ENCODE peak calls at places on chromosomes 1 and 21, in eight cellular contexts. Y is DMS153, H is NCI-H748 treated with DMSO at 0.1 percent for 48 hours, B is skeletal muscle cell, Z is activated T-cell treated with anti-CD3 and anti-CD28 coated beads for 1 hour, E is HFF-Myc, D is lower lobe of right lung, C is cardiac septum. L is an unnamed sample.

GRCh38 chr1:188027613-188028012 is 1198.9 kb downstream of the PLA2G4A start:
- DNase-seq in Y (no peak), H (no peak), B (peak; percentile 65), Z (no peak), E (peak; percentile 41), D (no peak), C (no peak), L (no peak)

GRCh38 chr1:191541741-191542140 is 616.5 kb upstream of the RGS18 start:
- DNase-seq in Y (no peak), H (no peak), B (no peak), Z (no peak), E (no peak), D (no peak), C (no peak), L (no peak)

GRCh38 chr1:192225713-192226112 is 67.5 kb downstream of the RGS18 start:
- DNase-seq in Y (no peak), H (no peak), B (peak; percentile 66), Z (no peak), E (peak; percentile 3), D (no peak), C (no peak), L (no peak)

GRCh38 chr21:43608664-43609063 is 50.6 kb downstream of the HSF2BP start:
- DNase-seq in Y (no peak), H (no peak), B (no peak), Z (no peak), E (no peak), D (no peak), C (no peak), L (no peak)

GRCh38 chr1:214558002-214558770 is 6.8 kb upstream of the PTPN14 start:
- DNase-seq in Y (no peak), H (no peak), B (peak; percentile 79), Z (no peak), E (no peak), D (no peak), C (no peak), L (no peak)

GRCh38 chr1:211579434-211580302 is 707 bp upstream of the SLC30A1 start:
- DNase-seq in Y (no peak), H (peak; percentile 8), B (no peak), Z (peak; percentile 77), E (peak; percentile 19), D (peak; percentile 90), C (no peak), L (peak; percentile 92)

GRCh38 chr1:50667272-50667671 is 244.0 kb upstream of the DMRTA2 start:
- DNase-seq in Y (no peak), H (no peak), B (no peak), Z (no peak), E (no peak), D (no peak), C (no peak), L (no peak)

GRCh38 chr1:36715797-36716196 is 233.1 kb upstream of the CSF3R start:
- DNase-seq in Y (no peak), H (no peak), B (no peak), Z (no peak), E (no peak), D (no peak), C (no peak), L (no peak)

GRCh38 chr1:32404956-32405355 is 10.7 kb upstream of the BSDC1 start:
- DNase-seq in Y (no peak), H (no peak), B (no peak), Z (no peak), E (no peak), D (no peak), C (no peak), L (no peak)

GRCh38 chr1:58805716-58806571 is 22.1 kb upstream of the JUN start:
- DNase-seq in Y (no peak), H (no peak), B (no peak), Z (no peak), E (no peak), D (no peak), C (no peak), L (no peak)

GRCh38 chr21:42097860-42098259 is 26.7 kb downstream of the UMODL1 start:
- DNase-seq in Y (peak; percentile 94), H (no peak), B (peak; percentile 95), Z (no peak), E (peak; percentile 86), D (no peak), C (no peak), L (no peak)

GRCh38 chr1:108591471-108591870 is 31.6 kb downstream of the EEIG2 start:
- DNase-seq in Y (no peak), H (no peak), B (no peak), Z (no peak), E (no peak), D (peak; percentile 49), C (no peak), L (no peak)

GRCh38 chr1:167136191-167136614 is 42.3 kb downstream of the STYXL2 start:
- DNase-seq in Y (no peak), H (no peak), B (peak; percentile 54), Z (no peak), E (peak; percentile 63), D (no peak), C (no peak), L (no peak)

GRCh38 chr1:219312967-219313366 is 139.3 kb downstream of the LYPLAL1 start:
- DNase-seq in Y (no peak), H (no peak), B (peak; percentile 73), Z (no peak), E (peak; percentile 17), D (no peak), C (no peak), L (no peak)

GRCh38 chr1:112702420-112703261 is 4.3 kb downstream of the RHOC start:
- DNase-seq in Y (no peak), H (no peak), B (no peak), Z (no peak), E (no peak), D (no peak), C (peak; percentile 67), L (peak; percentile 36)

GRCh38 chr1:220803401-220804201 is 16.9 kb downstream of the MTARC1 start:
- DNase-seq in Y (no peak), H (no peak), B (no peak), Z (no peak), E (no peak), D (no peak), C (no peak), L (no peak)

GRCh38 chr1:195335541-195335940 is 1272.7 kb downstream of the KCNT2 start:
- DNase-seq in Y (no peak), H (no peak), B (no peak), Z (no peak), E (no peak), D (no peak), C (no peak), L (no peak)

GRCh38 chr1:187413770-187414169 is 585.0 kb downstream of the PLA2G4A start:
- DNase-seq in Y (peak; percentile 47), H (peak; percentile 5), B (no peak), Z (no peak), E (no peak), D (no peak), C (no peak), L (no peak)

GRCh38 chr1:9689971-9690381 is 38.4 kb downstream of the PIK3CD start:
- DNase-seq in Y (no peak), H (no peak), B (no peak), Z (no peak), E (no peak), D (peak; percentile 57), C (no peak), L (peak; percentile 73)

GRCh38 chr1:206686486-206687249 is 2.0 kb downstream of the MAPKAPK2 start:
- DNase-seq in Y (no peak), H (no peak), B (no peak), Z (no peak), E (no peak), D (no peak), C (no peak), L (no peak)

GRCh38 chr1:39981957-39982356 is 27.0 kb downstream of the MFSD2A start:
- DNase-seq in Y (no peak), H (no peak), B (peak; percentile 65), Z (no peak), E (peak; percentile 45), D (no peak), C (no peak), L (peak; percentile 15)

L was measured in upper lobe of right lung.